ENCODE peak calls at places on chromosomes 4 and X, in seven cellular contexts. One of them, this sample, is unnamed.

GRCh38 chr4:29805871-29806480 is 914.2 kb upstream of the PCDH7 start:
- DNase-seq in glutamatergic neuron: no peak
- DNase-seq in WTC11: no peak
- DNase-seq in bronchial epithelial cell: no peak
- DNase-seq in esophagus squamous epithelium: no peak
- DNase-seq in SK-N-SH: no peak
- DNase-seq in H9: no peak
- DNase-seq in this sample: no peak

GRCh38 chr4:165464813-165465381 is 86.1 kb downstream of the CPE start:
- DNase-seq in SK-N-SH: peak
- DNase-seq in glutamatergic neuron: no peak
- DNase-seq in esophagus squamous epithelium: no peak
- DNase-seq in bronchial epithelial cell: peak
- DNase-seq in WTC11: no peak
- DNase-seq in H9: no peak
- DNase-seq in this sample: no peak

GRCh38 chr4:103011378-103012025 is 8.0 kb downstream of the SLC9B1 start:
- DNase-seq in H9: no peak
- DNase-seq in WTC11: no peak
- DNase-seq in bronchial epithelial cell: peak
- DNase-seq in glutamatergic neuron: no peak
- DNase-seq in SK-N-SH: no peak
- DNase-seq in esophagus squamous epithelium: no peak
- DNase-seq in this sample: no peak

GRCh38 chr4:41209187-41209586 is 5.2 kb downstream of the APBB2 start:
- DNase-seq in glutamatergic neuron: no peak
- DNase-seq in SK-N-SH: no peak
- DNase-seq in H9: no peak
- DNase-seq in bronchial epithelial cell: no peak
- DNase-seq in esophagus squamous epithelium: no peak
- DNase-seq in WTC11: no peak
- DNase-seq in this sample: no peak

GRCh38 chr4:186298034-186298647 is 32.2 kb downstream of the F11 start:
- DNase-seq in bronchial epithelial cell: no peak
- DNase-seq in H9: peak
- DNase-seq in glutamatergic neuron: peak
- DNase-seq in WTC11: peak
- DNase-seq in SK-N-SH: peak
- DNase-seq in esophagus squamous epithelium: no peak
- DNase-seq in this sample: no peak

GRCh38 chr4:73080789-73081188 is 11.3 kb upstream of the COX18 start:
- DNase-seq in SK-N-SH: peak
- DNase-seq in WTC11: no peak
- DNase-seq in esophagus squamous epithelium: no peak
- DNase-seq in bronchial epithelial cell: no peak
- DNase-seq in glutamatergic neuron: no peak
- DNase-seq in H9: no peak
- DNase-seq in this sample: no peak

GRCh38 chr4:24137596-24137962 is 247.7 kb upstream of the PPARGC1A start:
- DNase-seq in SK-N-SH: no peak
- DNase-seq in bronchial epithelial cell: no peak
- DNase-seq in glutamatergic neuron: no peak
- DNase-seq in H9: no peak
- DNase-seq in esophagus squamous epithelium: no peak
- DNase-seq in WTC11: no peak
- DNase-seq in this sample: no peak

GRCh38 chr4:101411926-101412325 is 64.6 kb upstream of the PPP3CA start:
- DNase-seq in glutamatergic neuron: no peak
- DNase-seq in SK-N-SH: no peak
- DNase-seq in WTC11: no peak
- DNase-seq in esophagus squamous epithelium: no peak
- DNase-seq in H9: no peak
- DNase-seq in bronchial epithelial cell: peak
- DNase-seq in this sample: no peak

GRCh38 chrX:46620505-46620904 is 46.9 kb downstream of the CHST7 start:
- DNase-seq in SK-N-SH: no peak
- DNase-seq in esophagus squamous epithelium: no peak
- DNase-seq in bronchial epithelial cell: peak
- DNase-seq in glutamatergic neuron: no peak
- DNase-seq in H9: no peak
- DNase-seq in WTC11: no peak
- DNase-seq in this sample: no peak

GRCh38 chr4:74114234-74114633 is 15.2 kb upstream of the CXCL2 start:
- DNase-seq in bronchial epithelial cell: peak
- DNase-seq in SK-N-SH: no peak
- DNase-seq in glutamatergic neuron: no peak
- DNase-seq in esophagus squamous epithelium: no peak
- DNase-seq in WTC11: no peak
- DNase-seq in H9: no peak
- DNase-seq in this sample: no peak

GRCh38 chr4:187940299-187940698 is 55.3 kb upstream of the ZFP42 start:
- DNase-seq in bronchial epithelial cell: no peak
- DNase-seq in SK-N-SH: no peak
- DNase-seq in WTC11: no peak
- DNase-seq in H9: no peak
- DNase-seq in glutamatergic neuron: no peak
- DNase-seq in esophagus squamous epithelium: no peak
- DNase-seq in this sample: no peak

GRCh38 chrX:107168712-107169111 is 37.5 kb downstream of the NUP62CL start:
- DNase-seq in glutamatergic neuron: no peak
- DNase-seq in WTC11: no peak
- DNase-seq in H9: no peak
- DNase-seq in SK-N-SH: no peak
- DNase-seq in esophagus squamous epithelium: no peak
- DNase-seq in bronchial epithelial cell: no peak
- DNase-seq in this sample: no peak

GRCh38 chr4:119048446-119048845 is 87.2 kb upstream of the MYOZ2 start:
- DNase-seq in esophagus squamous epithelium: no peak
- DNase-seq in glutamatergic neuron: no peak
- DNase-seq in SK-N-SH: no peak
- DNase-seq in H9: no peak
- DNase-seq in WTC11: no peak
- DNase-seq in bronchial epithelial cell: peak
- DNase-seq in this sample: no peak

GRCh38 chr4:187480146-187481145 is 515.1 kb upstream of the ZFP42 start:
- DNase-seq in esophagus squamous epithelium: no peak
- DNase-seq in H9: no peak
- DNase-seq in WTC11: no peak
- DNase-seq in SK-N-SH: no peak
- DNase-seq in glutamatergic neuron: no peak
- DNase-seq in bronchial epithelial cell: peak
- DNase-seq in this sample: no peak

GRCh38 chrX:18998653-18999052 is 14.7 kb upstream of the PHKA2 start:
- DNase-seq in H9: no peak
- DNase-seq in bronchial epithelial cell: no peak
- DNase-seq in WTC11: no peak
- DNase-seq in SK-N-SH: no peak
- DNase-seq in esophagus squamous epithelium: no peak
- DNase-seq in glutamatergic neuron: no peak
- DNase-seq in this sample: no peak

GRCh38 chrX:5458300-5458699 is 770.4 kb downstream of the NLGN4X start:
- DNase-seq in bronchial epithelial cell: no peak
- DNase-seq in glutamatergic neuron: no peak
- DNase-seq in esophagus squamous epithelium: no peak
- DNase-seq in SK-N-SH: peak
- DNase-seq in WTC11: peak
- DNase-seq in H9: peak
- DNase-seq in this sample: peak

GRCh38 chrX:133046601-133047000 is 50.3 kb downstream of the USP26 start:
- DNase-seq in glutamatergic neuron: no peak
- DNase-seq in H9: no peak
- DNase-seq in bronchial epithelial cell: no peak
- DNase-seq in SK-N-SH: no peak
- DNase-seq in esophagus squamous epithelium: no peak
- DNase-seq in WTC11: no peak
- DNase-seq in this sample: no peak

GRCh38 chrX:133048751-133049150 is 48.2 kb downstream of the USP26 start:
- DNase-seq in bronchial epithelial cell: no peak
- DNase-seq in esophagus squamous epithelium: no peak
- DNase-seq in H9: no peak
- DNase-seq in WTC11: no peak
- DNase-seq in glutamatergic neuron: no peak
- DNase-seq in SK-N-SH: no peak
- DNase-seq in this sample: no peak

GRCh38 chrX:133042260-133042659 is 54.6 kb downstream of the USP26 start:
- DNase-seq in SK-N-SH: no peak
- DNase-seq in H9: no peak
- DNase-seq in bronchial epithelial cell: no peak
- DNase-seq in esophagus squamous epithelium: no peak
- DNase-seq in glutamatergic neuron: no peak
- DNase-seq in WTC11: no peak
- DNase-seq in this sample: no peak

GRCh38 chrX:133045986-133046385 is 50.9 kb downstream of the USP26 start:
- DNase-seq in glutamatergic neuron: no peak
- DNase-seq in H9: no peak
- DNase-seq in bronchial epithelial cell: peak
- DNase-seq in esophagus squamous epithelium: no peak
- DNase-seq in SK-N-SH: no peak
- DNase-seq in WTC11: no peak
- DNase-seq in this sample: no peak
- TF ChIP-seq CTCF in glutamatergic neuron: no peak
- TF ChIP-seq CTCF in H9: peak
- TF ChIP-seq CTCF in bronchial epithelial cell: peak
- TF ChIP-seq CTCF in esophagus squamous epithelium: no peak
- TF ChIP-seq CTCF in SK-N-SH: no peak
- TF ChIP-seq CTCF in WTC11: no peak
- TF ChIP-seq CTCF in this sample: no peak

GRCh38 chrX:115362334-115363095 is 73.0 kb downstream of the LUZP4 start:
- DNase-seq in WTC11: no peak
- DNase-seq in bronchial epithelial cell: no peak
- DNase-seq in H9: no peak
- DNase-seq in SK-N-SH: no peak
- DNase-seq in esophagus squamous epithelium: no peak
- DNase-seq in glutamatergic neuron: no peak
- DNase-seq in this sample: peak
- TF ChIP-seq CTCF in WTC11: peak
- TF ChIP-seq CTCF in bronchial epithelial cell: no peak
- TF ChIP-seq CTCF in H9: peak
- TF ChIP-seq CTCF in SK-N-SH: peak
- TF ChIP-seq CTCF in esophagus squamous epithelium: no peak
- TF ChIP-seq CTCF in glutamatergic neuron: peak
- TF ChIP-seq CTCF in this sample: peak

GRCh38 chrX:50697691-50698090 is 116.3 kb downstream of the SHROOM4 start:
- DNase-seq in bronchial epithelial cell: peak
- DNase-seq in esophagus squamous epithelium: no peak
- DNase-seq in SK-N-SH: no peak
- DNase-seq in WTC11: no peak
- DNase-seq in glutamatergic neuron: no peak
- DNase-seq in H9: no peak
- DNase-seq in this sample: no peak
- TF ChIP-seq CTCF in bronchial epithelial cell: no peak
- TF ChIP-seq CTCF in esophagus squamous epithelium: no peak
- TF ChIP-seq CTCF in SK-N-SH: no peak
- TF ChIP-seq CTCF in WTC11: no peak
- TF ChIP-seq CTCF in glutamatergic neuron: no peak
- TF ChIP-seq CTCF in H9: no peak
- TF ChIP-seq CTCF in this sample: no peak

DNA sequence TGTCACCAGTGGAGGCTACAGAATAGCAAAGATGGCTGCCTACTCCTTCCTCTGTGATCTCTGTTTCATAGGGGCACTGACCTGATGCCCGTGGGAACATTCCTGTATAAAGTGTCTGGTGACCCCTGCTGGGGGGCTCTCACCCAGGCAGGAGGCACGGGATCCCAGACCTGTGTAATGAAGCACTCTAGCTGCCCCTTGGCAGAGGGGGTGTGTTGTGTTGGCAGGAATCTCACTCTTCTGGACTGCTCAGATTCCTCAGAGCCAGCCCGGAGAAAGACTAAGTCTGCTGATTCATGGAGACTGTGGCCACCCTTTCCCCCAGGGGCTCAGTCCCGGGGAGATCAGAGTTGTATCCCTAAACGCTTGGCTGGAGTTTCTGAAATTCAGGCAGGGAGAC is 648.3 kb downstream of the SPRY1 start:
- DNase-seq in H9: no peak
- DNase-seq in WTC11: peak
- DNase-seq in SK-N-SH: no peak
- DNase-seq in bronchial epithelial cell: no peak
- DNase-seq in glutamatergic neuron: no peak
- DNase-seq in esophagus squamous epithelium: no peak
- DNase-seq in this sample: peak
- TF ChIP-seq CTCF in H9: no peak
- TF ChIP-seq CTCF in WTC11: no peak
- TF ChIP-seq CTCF in SK-N-SH: no peak
- TF ChIP-seq CTCF in bronchial epithelial cell: no peak
- TF ChIP-seq CTCF in glutamatergic neuron: no peak
- TF ChIP-seq CTCF in esophagus squamous epithelium: no peak
- TF ChIP-seq CTCF in this sample: peak

GRCh38 chr4:22874334-22874912 is 181.7 kb downstream of the GBA3 start:
- DNase-seq in esophagus squamous epithelium: no peak
- DNase-seq in glutamatergic neuron: no peak
- DNase-seq in SK-N-SH: no peak
- DNase-seq in H9: no peak
- DNase-seq in WTC11: no peak
- DNase-seq in bronchial epithelial cell: no peak
- DNase-seq in this sample: no peak
- TF ChIP-seq CTCF in esophagus squamous epithelium: no peak
- TF ChIP-seq CTCF in glutamatergic neuron: no peak
- TF ChIP-seq CTCF in SK-N-SH: no peak
- TF ChIP-seq CTCF in H9: no peak
- TF ChIP-seq CTCF in WTC11: no peak
- TF ChIP-seq CTCF in bronchial epithelial cell: no peak
- TF ChIP-seq CTCF in this sample: no peak

GRCh38 chr4:44727471-44727870 is 1.1 kb upstream of the GNPDA2 start:
- DNase-seq in glutamatergic neuron: no peak
- DNase-seq in bronchial epithelial cell: no peak
- DNase-seq in WTC11: no peak
- DNase-seq in esophagus squamous epithelium: no peak
- DNase-seq in SK-N-SH: no peak
- DNase-seq in H9: no peak
- DNase-seq in this sample: no peak

GRCh38 chr4:44725166-44725565 is 1.2 kb downstream of the GNPDA2 start:
- DNase-seq in WTC11: no peak
- DNase-seq in glutamatergic neuron: no peak
- DNase-seq in H9: no peak
- DNase-seq in esophagus squamous epithelium: no peak
- DNase-seq in SK-N-SH: no peak
- DNase-seq in bronchial epithelial cell: no peak
- DNase-seq in this sample: no peak

GRCh38 chr4:44722001-44722400 is 4.4 kb downstream of the GNPDA2 start:
- DNase-seq in WTC11: no peak
- DNase-seq in H9: no peak
- DNase-seq in esophagus squamous epithelium: no peak
- DNase-seq in SK-N-SH: no peak
- DNase-seq in glutamatergic neuron: no peak
- DNase-seq in bronchial epithelial cell: peak
- DNase-seq in this sample: no peak

GRCh38 chr4:44725861-44726820 is at the start of gene GNPDA2:
- DNase-seq in H9: peak
- DNase-seq in WTC11: peak
- DNase-seq in bronchial epithelial cell: peak
- DNase-seq in SK-N-SH: peak
- DNase-seq in esophagus squamous epithelium: peak
- DNase-seq in glutamatergic neuron: peak
- DNase-seq in this sample: peak
- TF ChIP-seq CTCF in H9: no peak
- TF ChIP-seq CTCF in WTC11: no peak
- TF ChIP-seq CTCF in bronchial epithelial cell: peak
- TF ChIP-seq CTCF in SK-N-SH: peak
- TF ChIP-seq CTCF in esophagus squamous epithelium: peak
- TF ChIP-seq CTCF in glutamatergic neuron: no peak
- TF ChIP-seq CTCF in this sample: peak